ENCODE peak calls at places on chromosomes 5 and 9, in nine cellular contexts. J is fibroblast of the aortic adventitia, I is thyroid gland, Q is PC-9, K is AG09309, S is mucosa of descending colon, P is heart right ventricle, W is heart left ventricle, Z is cardiac fibroblast. T is an unnamed sample.

GRCh38 chr5:138605254-138605972 is 30.2 kb upstream of the HSPA9 start:
- DNase-seq in J (no peak), I (no peak), Q (no peak), K (no peak), S (no peak), P (no peak), W (no peak), Z (peak; percentile 3), T (no peak)

GRCh38 chr5:142816577-142816976 is 46.4 kb downstream of the ARHGAP26 start:
- DNase-seq in J (peak; percentile 17), I (peak; percentile 78), Q (peak; percentile 51), K (no peak), S (peak; percentile 77), P (peak; percentile 56), W (peak; percentile 75), Z (peak; percentile 47), T (peak; percentile 50)

GRCh38 chr9:35538361-35539234 is 48.7 kb downstream of the RUSC2 start:
- DNase-seq in J (peak; percentile 90), I (peak; percentile 57), Q (no peak), K (no peak), S (peak; percentile 37), P (peak; percentile 78), W (peak; percentile 81), Z (peak; percentile 87), T (peak; percentile 84)

GRCh38 chr5:163444526-163444925 is 7.1 kb downstream of the CCNG1 start:
- DNase-seq in J (no peak), I (no peak), Q (no peak), K (no peak), S (no peak), P (no peak), W (no peak), Z (no peak), T (no peak)

GRCh38 chr9:122106576-122106975 is 13.5 kb upstream of the TTLL11 start:
- DNase-seq in J (no peak), I (no peak), Q (no peak), K (no peak), S (no peak), P (no peak), W (no peak), Z (no peak), T (no peak)

GRCh38 chr5:135163391-135163790 is 129.4 kb upstream of the PITX1 start:
- DNase-seq in J (no peak), I (no peak), Q (no peak), K (no peak), S (no peak), P (no peak), W (no peak), Z (no peak), T (no peak)

GRCh38 chr9:73916016-73916673 is 581.0 kb upstream of the RORB start:
- DNase-seq in J (peak; percentile 18), I (no peak), Q (no peak), K (no peak), S (no peak), P (no peak), W (no peak), Z (no peak), T (peak; percentile 1)

GRCh38 chr9:116471093-116471906 is 215.8 kb upstream of the TRIM32 start:
- DNase-seq in J (peak; percentile 95), I (peak; percentile 10), Q (no peak), K (no peak), S (no peak), P (peak; percentile 43), W (peak; percentile 38), Z (peak; percentile 29), T (peak; percentile 55)

GRCh38 chr5:50697739-50698138 is 31.3 kb downstream of the PARP8 start:
- DNase-seq in J (no peak), I (no peak), Q (no peak), K (no peak), S (no peak), P (no peak), W (no peak), Z (no peak), T (no peak)

GRCh38 chr5:124630767-124631704 is 115.4 kb downstream of the ZNF608 start:
- DNase-seq in J (no peak), I (no peak), Q (no peak), K (no peak), S (no peak), P (no peak), W (no peak), Z (peak; percentile 31), T (peak; percentile 33)

GRCh38 chr5:157303667-157304327 is 37.9 kb downstream of the CYFIP2 start:
- DNase-seq in J (no peak), I (peak; percentile 32), Q (no peak), K (no peak), S (no peak), P (peak; percentile 33), W (peak; percentile 74), Z (no peak), T (no peak)

GRCh38 chr5:17276445-17276844 is 59.0 kb downstream of the BASP1 start:
- DNase-seq in J (no peak), I (no peak), Q (no peak), K (no peak), S (no peak), P (no peak), W (no peak), Z (no peak), T (no peak)

GRCh38 chr5:136089804-136090203 is 42.8 kb upstream of the SMAD5 start:
- DNase-seq in J (no peak), I (no peak), Q (no peak), K (no peak), S (peak; percentile 54), P (no peak), W (no peak), Z (no peak), T (no peak)

GRCh38 chr5:134142806-134143205 is 28.3 kb downstream of the TCF7 start:
- DNase-seq in J (no peak), I (no peak), Q (no peak), K (no peak), S (no peak), P (no peak), W (no peak), Z (no peak), T (no peak)

GRCh38 chr5:134142088-134142487 is 27.6 kb downstream of the TCF7 start:
- DNase-seq in J (no peak), I (no peak), Q (no peak), K (no peak), S (no peak), P (no peak), W (no peak), Z (no peak), T (no peak)

GRCh38 chr5:134140530-134141201 is 26.2 kb downstream of the TCF7 start:
- DNase-seq in J (peak; percentile 77), I (peak; percentile 77), Q (peak; percentile 72), K (peak; percentile 24), S (peak; percentile 81), P (peak; percentile 57), W (peak; percentile 66), Z (peak; percentile 82), T (peak; percentile 69)

GRCh38 chr5:134139891-134140469 is 25.5 kb downstream of the TCF7 start:
- DNase-seq in J (no peak), I (peak; percentile 0), Q (no peak), K (no peak), S (peak; percentile 2), P (no peak), W (no peak), Z (no peak), T (no peak)

GRCh38 chr5:134141346-134142050 is 27.0 kb downstream of the TCF7 start:
- DNase-seq in J (no peak), I (no peak), Q (no peak), K (no peak), S (no peak), P (no peak), W (no peak), Z (no peak), T (no peak)
- TF ChIP-seq CTCF in J (no peak), I (no peak), Q (no peak), K (peak; percentile 14), S (no peak), P (no peak), W (no peak), Z (no peak), T (peak; percentile 36)

DNA sequence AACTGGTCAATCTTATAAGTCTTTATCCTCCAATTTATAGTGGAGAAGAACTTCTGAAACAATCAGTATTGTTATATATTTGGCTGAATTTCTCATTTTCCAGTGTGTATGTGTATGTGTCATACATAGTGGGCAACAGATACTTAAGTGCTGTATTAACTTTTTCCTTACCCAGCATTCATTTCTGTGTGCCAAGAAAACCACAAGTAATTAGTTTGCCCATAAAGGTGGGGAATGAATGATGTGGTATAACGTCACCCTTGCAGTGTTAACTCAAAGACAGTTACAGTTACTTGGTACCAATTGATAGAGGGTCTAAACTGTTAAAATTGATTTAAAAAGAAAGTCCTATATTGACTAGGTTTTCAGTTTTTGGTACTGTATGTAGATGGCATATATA is 2.0 kb downstream of the OGN start:
- DNase-seq in J (no peak), I (no peak), Q (no peak), K (no peak), S (no peak), P (no peak), W (no peak), Z (no peak), T (no peak)
- H3K4me3 ChIP-seq in J (peak overlapping the region; percentile 29), I (no peak overlapping the region), Q (no peak overlapping the region), K (no peak overlapping the region), S (no peak overlapping the region), P (peak overlapping the region; percentile 34), W (no peak overlapping the region), Z (no peak overlapping the region), T (no peak overlapping the region)

DNA sequence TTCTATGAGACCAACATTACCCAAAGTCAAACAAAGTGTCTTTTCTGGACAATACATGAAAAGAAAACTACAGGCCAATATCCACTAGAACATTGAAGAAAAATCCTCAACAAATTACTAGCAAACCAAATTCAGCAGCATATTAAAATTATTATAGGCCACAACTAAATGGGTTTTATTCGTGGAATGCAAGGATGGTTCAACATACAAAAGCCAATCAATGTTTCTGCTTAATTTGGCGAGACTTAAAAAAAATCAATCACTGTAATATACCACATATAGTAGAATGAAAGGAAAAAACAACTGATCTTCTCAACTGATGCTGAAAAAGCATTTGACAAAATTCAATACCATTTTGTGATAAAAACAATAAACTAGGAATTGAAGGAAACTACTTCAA is 51.8 kb upstream of the FNIP1 start:
- DNase-seq in J (no peak), I (no peak), Q (no peak), K (no peak), S (no peak), P (no peak), W (no peak), Z (no peak), T (no peak)
- TF ChIP-seq CTCF in J (no peak), I (no peak), Q (no peak), K (no peak), S (no peak), P (no peak), W (no peak), Z (no peak), T (no peak)

GRCh38 chr5:44697025-44697424 is 111.7 kb upstream of the MRPS30 start:
- DNase-seq in J (no peak), I (no peak), Q (no peak), K (no peak), S (no peak), P (no peak), W (no peak), Z (no peak), T (no peak)

GRCh38 chr5:44691811-44692210 is 116.9 kb upstream of the MRPS30 start:
- DNase-seq in J (peak; percentile 5), I (no peak), Q (no peak), K (no peak), S (no peak), P (no peak), W (no peak), Z (no peak), T (no peak)

DNA sequence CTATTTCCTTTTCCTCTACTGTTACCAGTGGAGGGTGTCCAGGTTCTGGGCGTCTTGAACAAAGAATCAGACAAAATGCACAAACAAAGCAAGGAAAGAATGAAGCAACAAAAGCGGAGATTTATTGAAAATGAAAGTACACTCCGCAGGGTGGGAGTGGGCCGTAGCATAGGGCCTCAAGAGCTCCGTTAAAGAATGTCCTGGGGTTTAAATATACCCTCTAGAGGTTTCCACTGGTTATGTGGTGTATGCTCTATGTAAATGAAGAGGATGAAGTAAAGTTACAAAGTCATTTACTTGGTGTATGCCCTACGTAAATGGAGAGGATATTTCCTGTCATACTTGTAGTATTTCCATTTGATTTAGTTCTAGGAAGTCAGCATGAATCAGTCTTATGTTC is 113.5 kb upstream of the MRPS30 start:
- DNase-seq in J (no peak), I (no peak), Q (no peak), K (no peak), S (no peak), P (no peak), W (no peak), Z (no peak), T (no peak)
- H3K4me3 ChIP-seq in J (no peak overlapping the region), I (no peak overlapping the region), Q (no peak overlapping the region), K (no peak overlapping the region), S (no peak overlapping the region), P (no peak overlapping the region), W (no peak overlapping the region), Z (no peak overlapping the region), T (no peak overlapping the region)